ENCODE peak calls at places on chromosomes 4 and X, in ten cellular contexts. K is CD8-positive, alpha-beta memory T cell; J is NCI-H510A treated with DMSO at 0.1 percent for 48 hours; O is cardiac muscle cell; R is choroid plexus epithelial cell; A is LHCN-M2; B is kidney glomerular epithelial cell; Z is bronchial epithelial cell; L is endothelial cell of umbilical vein; I is NCI-H774. V is an unnamed sample.

GRCh38 chr4:7742807-7743158 is 196.9 kb downstream of the AFAP1 start:
- DNase-seq in K (no peak), J (no peak), O (no peak), R (no peak), A (no peak), B (no peak), Z (no peak), L (no peak), I (no peak), V (no peak)

GRCh38 chr4:119666653-119667091 is 38.1 kb upstream of the PDE5A start:
- DNase-seq in K (no peak), J (no peak), O (peak), R (no peak), A (no peak), B (no peak), Z (no peak), L (no peak), I (no peak), V (peak)

GRCh38 chr4:113837397-113837796 is 75.9 kb upstream of the CAMK2D start:
- DNase-seq in K (no peak), J (no peak), O (no peak), R (peak), A (peak), B (peak), Z (peak), L (peak), I (no peak), V (peak)

GRCh38 chr4:163448541-163449203 is 24.9 kb downstream of the TKTL2 start:
- DNase-seq in K (no peak), J (no peak), O (peak), R (peak), A (peak), B (no peak), Z (peak), L (no peak), I (no peak), V (peak)

GRCh38 chrX:103773445-103773844 is 3.2 kb upstream of the PLP1 start:
- DNase-seq in K (no peak), J (no peak), O (no peak), R (no peak), A (no peak), B (no peak), Z (no peak), L (no peak), I (no peak), V (no peak)

GRCh38 chrX:131068945-131069719 is 11.0 kb downstream of the ARHGAP36 start:
- DNase-seq in K (no peak), J (peak), O (peak), R (peak), A (peak), B (no peak), Z (no peak), L (peak), I (peak), V (peak)

GRCh38 chrX:46165866-46166265 is 379.4 kb downstream of the ZNF674 start:
- DNase-seq in K (no peak), J (no peak), O (no peak), R (no peak), A (peak), B (no peak), Z (no peak), L (no peak), I (no peak), V (no peak)

GRCh38 chr4:88027611-88028608 is 20.5 kb downstream of the PKD2 start:
- DNase-seq in K (no peak), J (no peak), O (no peak), R (peak), A (peak), B (peak), Z (peak), L (peak), I (no peak), V (peak)

GRCh38 chrX:96689951-96690350 is 5.3 kb downstream of the DIAPH2 start:
- DNase-seq in K (no peak), J (no peak), O (no peak), R (peak), A (no peak), B (no peak), Z (no peak), L (no peak), I (no peak), V (no peak)